ENCODE peak calls at places on chromosomes 11 and 22, in four cellular contexts. One of them, this sample, is unnamed.

GRCh38 chr11:127640822-127641485 is 640.4 kb upstream of the KIRREL3 start:
- DNase-seq in GM13976: no peak
- DNase-seq in skeletal muscle cell: peak
- DNase-seq in NCI-H2171: no peak
- DNase-seq in this sample: no peak

GRCh38 chr11:101269390-101269789 is 139.8 kb upstream of the PGR start:
- DNase-seq in GM13976: no peak
- DNase-seq in skeletal muscle cell: no peak
- DNase-seq in NCI-H2171: no peak
- DNase-seq in this sample: no peak

GRCh38 chr11:45161252-45162063 is 15.0 kb downstream of the PRDM11 start:
- DNase-seq in GM13976: no peak
- DNase-seq in skeletal muscle cell: no peak
- DNase-seq in NCI-H2171: no peak
- DNase-seq in this sample: no peak

GRCh38 chr11:63761870-63762661 is 6.5 kb downstream of the ZFTA start:
- DNase-seq in GM13976: no peak
- DNase-seq in skeletal muscle cell: no peak
- DNase-seq in NCI-H2171: no peak
- DNase-seq in this sample: no peak

GRCh38 chr22:40216041-40216756 is 38.5 kb downstream of the TNRC6B start:
- DNase-seq in GM13976: peak
- DNase-seq in skeletal muscle cell: no peak
- DNase-seq in NCI-H2171: no peak
- DNase-seq in this sample: no peak

GRCh38 chr11:36499325-36499724 is 10.7 kb downstream of the TRAF6 start:
- DNase-seq in GM13976: no peak
- DNase-seq in skeletal muscle cell: no peak
- DNase-seq in NCI-H2171: no peak
- DNase-seq in this sample: no peak

GRCh38 chr11:95305726-95306522 is 74.9 kb upstream of the SESN3 start:
- DNase-seq in GM13976: no peak
- DNase-seq in skeletal muscle cell: no peak
- DNase-seq in NCI-H2171: no peak
- DNase-seq in this sample: no peak

GRCh38 chr22:44931077-44931540 is 78.7 kb downstream of the PHF21B start:
- DNase-seq in GM13976: no peak
- DNase-seq in skeletal muscle cell: no peak
- DNase-seq in NCI-H2171: no peak
- DNase-seq in this sample: no peak

GRCh38 chr22:35441489-35442100 is 41.7 kb downstream of the MCM5 start:
- DNase-seq in GM13976: no peak
- DNase-seq in skeletal muscle cell: no peak
- DNase-seq in NCI-H2171: no peak
- DNase-seq in this sample: no peak

GRCh38 chr11:8732276-8732675 is 49.7 kb downstream of the RPL27A start:
- DNase-seq in GM13976: no peak
- DNase-seq in skeletal muscle cell: no peak
- DNase-seq in NCI-H2171: no peak
- DNase-seq in this sample: no peak

GRCh38 chr11:122717264-122717867 is 61.8 kb downstream of the UBASH3B start:
- DNase-seq in GM13976: peak
- DNase-seq in skeletal muscle cell: no peak
- DNase-seq in NCI-H2171: no peak
- DNase-seq in this sample: no peak

GRCh38 chr22:46524203-46524740 is 13.1 kb downstream of the CELSR1 start:
- DNase-seq in GM13976: no peak
- DNase-seq in skeletal muscle cell: no peak
- DNase-seq in NCI-H2171: no peak
- DNase-seq in this sample: no peak

GRCh38 chr11:9738126-9738525 is 74.2 kb downstream of the SWAP70 start:
- DNase-seq in GM13976: no peak
- DNase-seq in skeletal muscle cell: no peak
- DNase-seq in NCI-H2171: no peak
- DNase-seq in this sample: no peak

GRCh38 chr11:113685650-113686349 is 20.3 kb downstream of the TMPRSS5 start:
- DNase-seq in GM13976: no peak
- DNase-seq in skeletal muscle cell: no peak
- DNase-seq in NCI-H2171: no peak
- DNase-seq in this sample: no peak